ENCODE peak calls at places on chromosomes 1 and 21, in ten cellular contexts. U is amniotic epithelial cell; E is effector memory CD8-positive, alpha-beta T cell; M is CD4-positive, CD25-positive, alpha-beta regulatory T cell; L is Daoy; Q is SJSA1; B is non-pigmented ciliary epithelial cell; N is T-cell; I is stimulated activated CD4-positive, alpha-beta T cell treated with anti-CD3 and anti-CD28 coated beads, Interleukin-4, amount 100 ng/mL, for 48 hours; R is Peyer's patch. Y is an unnamed sample.

GRCh38 chr1:151472852-151473731 is 13.8 kb upstream of the POGZ start:
- DNase-seq in R (peak; percentile 74), I (peak; percentile 5), L (peak; percentile 13), Q (no peak), N (no peak), E (peak; percentile 9), B (no peak), M (peak; percentile 30), U (peak; percentile 66), Y (no peak)

GRCh38 chr1:186499571-186499970 is 38.7 kb upstream of the PDC start:
- DNase-seq in R (no peak), Q (no peak), M (no peak), L (no peak), E (no peak), N (no peak), B (no peak), I (no peak), U (no peak), Y (no peak)

GRCh38 chr1:70101774-70102173 is 103.6 kb downstream of the LRRC40 start:
- DNase-seq in M (no peak), Q (no peak), R (no peak), E (no peak), I (no peak), B (no peak), L (no peak), U (no peak), N (no peak), Y (no peak)

GRCh38 chr1:23384312-23385058 is 14.8 kb upstream of the ZNF436 start:
- DNase-seq in L (peak; percentile 66), U (peak; percentile 97), E (no peak), N (no peak), B (no peak), Q (no peak), M (no peak), I (no peak), R (peak; percentile 64), Y (no peak)

GRCh38 chr1:40987439-40988276 is 8.2 kb downstream of the CTPS1 start:
- DNase-seq in B (no peak), R (no peak), M (no peak), N (no peak), Q (no peak), L (no peak), U (no peak), I (no peak), E (no peak), Y (no peak)

GRCh38 chr1:36576118-36576517 is 93.4 kb upstream of the CSF3R start:
- DNase-seq in Q (peak; percentile 69), U (peak; percentile 9), N (peak; percentile 25), E (peak; percentile 49), L (peak; percentile 67), I (peak; percentile 49), B (peak; percentile 4), M (peak; percentile 22), R (peak; percentile 63), Y (peak; percentile 18)

GRCh38 chr1:100627018-100627716 is 89.2 kb downstream of the GPR88 start:
- DNase-seq in L (peak; percentile 86), I (no peak), E (no peak), N (no peak), U (peak; percentile 97), B (peak; percentile 70), Q (no peak), M (no peak), R (no peak), Y (no peak)

GRCh38 chr1:25556791-25557476 is 13.5 kb downstream of the LDLRAP1 start:
- DNase-seq in U (peak; percentile 68), E (peak; percentile 23), M (peak; percentile 48), I (no peak), L (peak; percentile 67), N (peak; percentile 37), Q (no peak), B (no peak), R (no peak), Y (peak; percentile 73)

GRCh38 chr1:230149751-230150584 is 82.9 kb downstream of the GALNT2 start:
- DNase-seq in B (no peak), E (no peak), Q (no peak), L (no peak), R (no peak), N (no peak), I (no peak), U (no peak), M (no peak), Y (peak; percentile 45)

GRCh38 chr1:174131032-174131638 is 28.2 kb upstream of the RABGAP1L start:
- DNase-seq in M (no peak), N (no peak), B (no peak), E (no peak), I (no peak), U (no peak), Q (no peak), R (no peak), L (no peak), Y (no peak)

GRCh38 chr1:23021834-23022233 is 2.6 kb downstream of the KDM1A start:
- DNase-seq in Q (no peak), R (no peak), I (no peak), L (no peak), U (no peak), M (no peak), N (no peak), E (no peak), B (no peak), Y (no peak)

GRCh38 chr1:58204284-58204683 is 342.2 kb downstream of the OMA1 start:
- DNase-seq in N (no peak), Q (no peak), I (no peak), L (no peak), U (no peak), B (no peak), M (no peak), R (no peak), E (no peak), Y (peak; percentile 7)

GRCh38 chr1:150528196-150528595 is 12.6 kb downstream of the FALEC start:
- DNase-seq in L (no peak), I (no peak), U (peak; percentile 65), Q (no peak), E (no peak), B (peak; percentile 71), R (no peak), N (no peak), M (no peak), Y (no peak)

GRCh38 chr21:37139154-37139553 is 66.1 kb downstream of the TTC3 start:
- DNase-seq in M (no peak), B (no peak), R (no peak), U (no peak), I (no peak), E (no peak), L (no peak), N (no peak), Q (no peak), Y (no peak)

GRCh38 chr1:67784545-67785186 is 48.6 kb downstream of the GNG12 start:
- DNase-seq in Q (no peak), I (no peak), L (no peak), R (no peak), U (no peak), E (no peak), B (no peak), M (no peak), N (no peak), Y (no peak)

GRCh38 chr1:167450843-167451242 is 67.5 kb downstream of the CD247 start:
- DNase-seq in L (no peak), B (no peak), R (no peak), Q (no peak), N (no peak), M (no peak), E (no peak), U (no peak), I (no peak), Y (no peak)

GRCh38 chr1:54619749-54620148 is 3.6 kb downstream of the FAM151A start:
- DNase-seq in Q (no peak), U (no peak), E (no peak), M (no peak), R (no peak), L (no peak), B (no peak), N (no peak), I (no peak), Y (no peak)

GRCh38 chr1:200967693-200968468 is 55.6 kb downstream of the KIF21B start:
- DNase-seq in Q (no peak), E (no peak), M (no peak), L (no peak), B (no peak), R (no peak), N (no peak), U (no peak), I (no peak), Y (no peak)

GRCh38 chr1:213987876-213988638 is at the start of gene PROX1:
- DNase-seq in M (peak; percentile 29), Q (peak; percentile 77), R (peak; percentile 83), I (no peak), L (peak; percentile 94), U (peak; percentile 87), N (peak; percentile 44), E (no peak), B (peak; percentile 67), Y (peak; percentile 90)

GRCh38 chr1:21355956-21356355 is 65.7 kb upstream of the ECE1 start:
- DNase-seq in I (no peak), N (no peak), Q (no peak), E (no peak), L (peak; percentile 37), U (no peak), M (no peak), R (no peak), B (no peak), Y (no peak)

GRCh38 chr1:84847253-84848247 is 45.5 kb downstream of the LPAR3 start:
- DNase-seq in M (no peak), Q (peak; percentile 82), R (no peak), I (peak; percentile 3), E (peak; percentile 20), L (peak; percentile 100), U (peak; percentile 100), N (no peak), B (peak; percentile 92), Y (no peak)

GRCh38 chr21:37253991-37254390 is 13.1 kb downstream of the VPS26C start:
- DNase-seq in L (peak; percentile 11), R (no peak), E (no peak), I (no peak), Q (no peak), B (no peak), M (no peak), N (no peak), U (no peak), Y (no peak)

GRCh38 chr1:24695202-24695974 is 49.9 kb upstream of the CLIC4 start:
- DNase-seq in B (no peak), U (no peak), E (no peak), I (no peak), R (no peak), L (no peak), N (no peak), M (no peak), Q (no peak), Y (no peak)